ENCODE peak calls at places on chromosomes 11 and 22, in ten cellular contexts. One of them, this sample, is unnamed.
A peak's percentile ranks its signal among the peaks of the same experiment; 100 is the strongest.

GRCh38 chr11:32056445-32056844 is 34.4 kb upstream of the RCN1 start:
- DNase-seq in AG04449: peak; percentile 44
- DNase-seq in HFFc6: peak; percentile 33
- DNase-seq in stomach: no peak
- DNase-seq in kidney: no peak
- DNase-seq in ascending aorta: no peak
- DNase-seq in PC-3: peak; percentile 32
- DNase-seq in GM23338: no peak
- DNase-seq in foreskin fibroblast: no peak
- DNase-seq in thoracic aorta: no peak
- DNase-seq in this sample: no peak

GRCh38 chr22:48423481-48423901 is 1404.2 kb downstream of the BRD1 start:
- DNase-seq in AG04449: peak; percentile 26
- DNase-seq in HFFc6: peak; percentile 4
- DNase-seq in stomach: no peak
- DNase-seq in kidney: no peak
- DNase-seq in ascending aorta: no peak
- DNase-seq in PC-3: no peak
- DNase-seq in GM23338: no peak
- DNase-seq in foreskin fibroblast: no peak
- DNase-seq in thoracic aorta: no peak
- DNase-seq in this sample: no peak

GRCh38 chr22:32407936-32408335 is 4.1 kb downstream of the RTCB start:
- DNase-seq in AG04449: no peak
- DNase-seq in HFFc6: no peak
- DNase-seq in stomach: no peak
- DNase-seq in kidney: no peak
- DNase-seq in ascending aorta: no peak
- DNase-seq in PC-3: no peak
- DNase-seq in GM23338: no peak
- DNase-seq in foreskin fibroblast: no peak
- DNase-seq in thoracic aorta: no peak
- DNase-seq in this sample: no peak

GRCh38 chr11:130001491-130002351 is 914 bp downstream of the PRDM10 start:
- DNase-seq in AG04449: no peak
- DNase-seq in HFFc6: peak; percentile 14
- DNase-seq in stomach: peak; percentile 40
- DNase-seq in kidney: peak; percentile 89
- DNase-seq in ascending aorta: peak; percentile 68
- DNase-seq in PC-3: peak; percentile 46
- DNase-seq in GM23338: peak; percentile 54
- DNase-seq in foreskin fibroblast: peak; percentile 44
- DNase-seq in thoracic aorta: no peak
- DNase-seq in this sample: no peak

GRCh38 chr11:69799582-69799981 is 19.6 kb downstream of the FGF3 start:
- DNase-seq in AG04449: no peak
- DNase-seq in HFFc6: peak; percentile 48
- DNase-seq in stomach: no peak
- DNase-seq in kidney: no peak
- DNase-seq in ascending aorta: no peak
- DNase-seq in PC-3: peak; percentile 70
- DNase-seq in GM23338: peak; percentile 85
- DNase-seq in foreskin fibroblast: peak; percentile 34
- DNase-seq in thoracic aorta: no peak
- DNase-seq in this sample: no peak

GRCh38 chr22:44575344-44576268 is 77.6 kb upstream of the RTL6 start:
- DNase-seq in AG04449: no peak
- DNase-seq in HFFc6: no peak
- DNase-seq in stomach: no peak
- DNase-seq in kidney: no peak
- DNase-seq in ascending aorta: no peak
- DNase-seq in PC-3: no peak
- DNase-seq in GM23338: no peak
- DNase-seq in foreskin fibroblast: no peak
- DNase-seq in thoracic aorta: no peak
- DNase-seq in this sample: no peak

GRCh38 chr11:104467414-104467813 is 303.5 kb upstream of the PDGFD start:
- DNase-seq in AG04449: no peak
- DNase-seq in HFFc6: no peak
- DNase-seq in stomach: no peak
- DNase-seq in kidney: no peak
- DNase-seq in ascending aorta: no peak
- DNase-seq in PC-3: no peak
- DNase-seq in GM23338: no peak
- DNase-seq in foreskin fibroblast: no peak
- DNase-seq in thoracic aorta: no peak
- DNase-seq in this sample: no peak

GRCh38 chr22:25406510-25407210 is 157.8 kb upstream of the GRK3 start:
- DNase-seq in AG04449: no peak
- DNase-seq in HFFc6: no peak
- DNase-seq in stomach: no peak
- DNase-seq in kidney: peak; percentile 72
- DNase-seq in ascending aorta: no peak
- DNase-seq in PC-3: no peak
- DNase-seq in GM23338: no peak
- DNase-seq in foreskin fibroblast: no peak
- DNase-seq in thoracic aorta: no peak
- DNase-seq in this sample: no peak

GRCh38 chr22:42801537-42802165 is 55.4 kb downstream of the ARFGAP3 start:
- DNase-seq in AG04449: no peak
- DNase-seq in HFFc6: no peak
- DNase-seq in stomach: no peak
- DNase-seq in kidney: no peak
- DNase-seq in ascending aorta: peak; percentile 42
- DNase-seq in PC-3: no peak
- DNase-seq in GM23338: no peak
- DNase-seq in foreskin fibroblast: no peak
- DNase-seq in thoracic aorta: no peak
- DNase-seq in this sample: no peak

GRCh38 chr22:42799061-42799460 is 58.0 kb downstream of the ARFGAP3 start:
- DNase-seq in AG04449: no peak
- DNase-seq in HFFc6: no peak
- DNase-seq in stomach: no peak
- DNase-seq in kidney: no peak
- DNase-seq in ascending aorta: peak; percentile 18
- DNase-seq in PC-3: no peak
- DNase-seq in GM23338: no peak
- DNase-seq in foreskin fibroblast: no peak
- DNase-seq in thoracic aorta: no peak
- DNase-seq in this sample: no peak

GRCh38 chr22:42799462-42800405 is 57.3 kb downstream of the ARFGAP3 start:
- DNase-seq in AG04449: no peak
- DNase-seq in HFFc6: no peak
- DNase-seq in stomach: no peak
- DNase-seq in kidney: no peak
- DNase-seq in ascending aorta: peak; percentile 48
- DNase-seq in PC-3: no peak
- DNase-seq in GM23338: peak; percentile 63
- DNase-seq in foreskin fibroblast: no peak
- DNase-seq in thoracic aorta: no peak
- DNase-seq in this sample: no peak

GRCh38 chr22:42803454-42803853 is 53.6 kb downstream of the ARFGAP3 start:
- DNase-seq in AG04449: no peak
- DNase-seq in HFFc6: no peak
- DNase-seq in stomach: peak; percentile 80
- DNase-seq in kidney: no peak
- DNase-seq in ascending aorta: peak; percentile 55
- DNase-seq in PC-3: no peak
- DNase-seq in GM23338: no peak
- DNase-seq in foreskin fibroblast: no peak
- DNase-seq in thoracic aorta: no peak
- DNase-seq in this sample: no peak

DNA sequence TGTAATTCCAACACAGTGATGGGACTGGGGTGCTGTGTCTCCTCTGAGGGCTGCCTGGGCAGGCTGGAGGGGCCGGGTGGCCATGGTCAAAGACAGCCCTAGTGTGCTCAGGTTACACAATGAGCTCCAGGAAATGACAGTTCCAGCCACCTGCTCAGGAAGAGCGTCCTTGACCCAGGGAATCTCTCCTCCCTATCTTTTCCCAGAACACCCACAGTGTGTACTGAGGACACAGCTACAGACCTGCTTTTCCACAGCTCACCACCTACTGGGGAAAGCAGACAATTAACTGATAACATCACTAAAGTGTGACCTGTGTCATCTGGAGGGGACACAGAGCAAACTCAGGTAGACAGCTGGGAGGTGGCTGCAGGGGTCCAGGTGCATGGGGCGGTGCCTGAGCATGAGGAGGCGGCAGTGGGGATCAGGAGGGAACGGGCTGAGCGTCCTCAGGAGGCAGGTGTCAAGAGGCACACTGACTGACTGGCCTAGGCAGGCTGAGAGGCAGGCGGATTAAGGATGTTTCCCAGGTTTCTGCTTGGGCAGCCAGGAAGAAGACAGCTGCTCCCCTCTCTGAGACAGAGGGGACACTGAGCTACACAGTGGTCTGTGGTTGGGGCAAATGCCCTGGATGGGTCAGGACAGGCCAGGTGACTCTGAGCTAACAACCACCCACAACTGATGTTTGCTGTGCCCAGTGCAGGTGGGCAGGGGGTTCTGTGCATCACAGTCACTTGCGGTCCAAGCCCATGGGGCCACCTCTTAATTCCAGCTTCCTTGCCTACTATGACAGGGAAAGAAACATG is 56.1 kb downstream of the ARFGAP3 start:
- DNase-seq in AG04449: no peak
- DNase-seq in HFFc6: no peak
- DNase-seq in stomach: no peak
- DNase-seq in kidney: no peak
- DNase-seq in ascending aorta: peak; percentile 41
- DNase-seq in PC-3: no peak
- DNase-seq in GM23338: no peak
- DNase-seq in foreskin fibroblast: no peak
- DNase-seq in thoracic aorta: no peak
- DNase-seq in this sample: no peak
- TF ChIP-seq CTCF in AG04449: no peak
- TF ChIP-seq CTCF in HFFc6: no peak
- TF ChIP-seq CTCF in stomach: no peak
- TF ChIP-seq CTCF in kidney: no peak
- TF ChIP-seq CTCF in ascending aorta: no peak
- TF ChIP-seq CTCF in PC-3: no peak
- TF ChIP-seq CTCF in GM23338: no peak
- TF ChIP-seq CTCF in foreskin fibroblast: no peak
- TF ChIP-seq CTCF in thoracic aorta: no peak
- TF ChIP-seq CTCF in this sample: no peak

DNA sequence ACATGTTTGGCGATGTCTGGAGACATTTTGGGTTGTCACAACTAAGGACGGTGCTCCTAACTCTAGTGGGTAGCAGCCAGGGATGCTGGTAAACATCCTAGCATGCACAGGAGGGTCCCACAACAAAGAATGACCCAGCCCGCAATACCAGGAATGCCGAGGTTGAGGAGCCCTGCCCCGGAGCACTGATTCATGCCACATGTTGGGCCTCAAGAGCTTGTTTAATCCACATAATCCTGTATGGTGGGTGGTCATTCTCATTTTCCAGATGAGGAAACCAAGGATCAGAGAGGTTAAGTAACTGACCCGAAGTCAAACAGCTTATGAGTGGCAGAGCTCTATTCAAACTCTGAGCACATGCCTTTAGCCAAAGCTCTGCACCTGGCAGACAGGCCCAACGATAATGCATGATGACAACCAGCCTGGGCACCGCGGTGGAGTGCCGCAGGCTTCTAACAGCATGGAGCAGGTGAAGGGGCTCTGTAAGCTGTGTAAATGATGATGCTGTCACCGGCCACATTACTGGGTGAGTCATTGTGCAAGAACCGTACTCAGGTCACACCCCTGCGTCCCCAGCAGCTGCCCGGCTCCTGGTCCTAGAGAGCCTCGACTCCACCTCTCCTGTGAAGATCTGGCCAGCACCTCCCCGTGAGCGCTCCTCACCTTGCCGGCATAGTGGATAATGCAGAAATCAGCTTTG is 58.6 kb downstream of the APOL1 start:
- DNase-seq in AG04449: no peak
- DNase-seq in HFFc6: no peak
- DNase-seq in stomach: no peak
- DNase-seq in kidney: no peak
- DNase-seq in ascending aorta: no peak
- DNase-seq in PC-3: peak; percentile 48
- DNase-seq in GM23338: no peak
- DNase-seq in foreskin fibroblast: no peak
- DNase-seq in thoracic aorta: no peak
- DNase-seq in this sample: no peak
- TF ChIP-seq CTCF in AG04449: no peak
- TF ChIP-seq CTCF in HFFc6: no peak
- TF ChIP-seq CTCF in stomach: no peak
- TF ChIP-seq CTCF in kidney: no peak
- TF ChIP-seq CTCF in ascending aorta: no peak
- TF ChIP-seq CTCF in PC-3: no peak
- TF ChIP-seq CTCF in GM23338: no peak
- TF ChIP-seq CTCF in foreskin fibroblast: no peak
- TF ChIP-seq CTCF in thoracic aorta: no peak
- TF ChIP-seq CTCF in this sample: no peak

GRCh38 chr11:64268028-64268686 is 16.3 kb downstream of the BAD start:
- DNase-seq in AG04449: no peak
- DNase-seq in HFFc6: no peak
- DNase-seq in stomach: no peak
- DNase-seq in kidney: no peak
- DNase-seq in ascending aorta: no peak
- DNase-seq in PC-3: no peak
- DNase-seq in GM23338: no peak
- DNase-seq in foreskin fibroblast: no peak
- DNase-seq in thoracic aorta: no peak
- DNase-seq in this sample: no peak

GRCh38 chr11:64269380-64270234 is 14.9 kb downstream of the BAD start:
- DNase-seq in AG04449: peak; percentile 99
- DNase-seq in HFFc6: peak; percentile 100
- DNase-seq in stomach: peak; percentile 98
- DNase-seq in kidney: peak; percentile 99
- DNase-seq in ascending aorta: peak; percentile 99
- DNase-seq in PC-3: peak; percentile 100
- DNase-seq in GM23338: peak; percentile 100
- DNase-seq in foreskin fibroblast: peak; percentile 100
- DNase-seq in thoracic aorta: peak; percentile 93
- DNase-seq in this sample: peak; percentile 97

GRCh38 chr11:64275031-64275800 is 9.2 kb downstream of the BAD start:
- DNase-seq in AG04449: no peak
- DNase-seq in HFFc6: no peak
- DNase-seq in stomach: no peak
- DNase-seq in kidney: no peak
- DNase-seq in ascending aorta: no peak
- DNase-seq in PC-3: no peak
- DNase-seq in GM23338: no peak
- DNase-seq in foreskin fibroblast: no peak
- DNase-seq in thoracic aorta: no peak
- DNase-seq in this sample: no peak

GRCh38 chr11:64268687-64269379 is 15.6 kb downstream of the BAD start:
- DNase-seq in AG04449: no peak
- DNase-seq in HFFc6: peak; percentile 82
- DNase-seq in stomach: peak; percentile 69
- DNase-seq in kidney: peak; percentile 92
- DNase-seq in ascending aorta: peak; percentile 87
- DNase-seq in PC-3: peak; percentile 58
- DNase-seq in GM23338: peak; percentile 53
- DNase-seq in foreskin fibroblast: peak; percentile 79
- DNase-seq in thoracic aorta: no peak
- DNase-seq in this sample: no peak

GRCh38 chr11:64271339-64272132 is 12.9 kb downstream of the BAD start:
- DNase-seq in AG04449: peak; percentile 82
- DNase-seq in HFFc6: no peak
- DNase-seq in stomach: peak; percentile 92
- DNase-seq in kidney: peak; percentile 98
- DNase-seq in ascending aorta: peak; percentile 98
- DNase-seq in PC-3: peak; percentile 76
- DNase-seq in GM23338: peak; percentile 99
- DNase-seq in foreskin fibroblast: peak; percentile 94
- DNase-seq in thoracic aorta: peak; percentile 93
- DNase-seq in this sample: peak; percentile 75
- TF ChIP-seq CTCF in AG04449: no peak
- TF ChIP-seq CTCF in HFFc6: peak; percentile 22
- TF ChIP-seq CTCF in stomach: no peak
- TF ChIP-seq CTCF in kidney: no peak
- TF ChIP-seq CTCF in ascending aorta: no peak
- TF ChIP-seq CTCF in PC-3: no peak
- TF ChIP-seq CTCF in GM23338: peak; percentile 33
- TF ChIP-seq CTCF in foreskin fibroblast: no peak
- TF ChIP-seq CTCF in thoracic aorta: peak; percentile 13
- TF ChIP-seq CTCF in this sample: no peak

GRCh38 chr22:50318356-50318697 is 8.5 kb downstream of the DENND6B start:
- DNase-seq in AG04449: no peak
- DNase-seq in HFFc6: no peak
- DNase-seq in stomach: no peak
- DNase-seq in kidney: no peak
- DNase-seq in ascending aorta: no peak
- DNase-seq in PC-3: no peak
- DNase-seq in GM23338: no peak
- DNase-seq in foreskin fibroblast: no peak
- DNase-seq in thoracic aorta: no peak
- DNase-seq in this sample: no peak
- TF ChIP-seq CTCF in AG04449: no peak
- TF ChIP-seq CTCF in HFFc6: peak; percentile 8
- TF ChIP-seq CTCF in stomach: no peak
- TF ChIP-seq CTCF in kidney: no peak
- TF ChIP-seq CTCF in ascending aorta: no peak
- TF ChIP-seq CTCF in PC-3: no peak
- TF ChIP-seq CTCF in GM23338: no peak
- TF ChIP-seq CTCF in foreskin fibroblast: no peak
- TF ChIP-seq CTCF in thoracic aorta: no peak
- TF ChIP-seq CTCF in this sample: no peak

This sample was measured in activated B cell treated with CpG ODN at 0.5 μM for 24 hours.